ENCODE peak calls at places on chromosome 6, in five cellular contexts. One of them, this sample, is unnamed.

GRCh38 chr6:131103296-131103695 is 32.0 kb upstream of the AKAP7 start:
- DNase-seq in stimulated activated CD8-positive, alpha-beta memory T cell treated with anti-CD3 and anti-CD28 coated beads, Interleukin-2, amount 100 ng/mL, for 48 hours: no peak
- DNase-seq in astrocyte of the spinal cord: peak; percentile 87
- DNase-seq in fibroblast of the conjunctiva: no peak
- DNase-seq in Kasumi-1: no peak
- DNase-seq in this sample: no peak

GRCh38 chr6:131966443-131966842 is 15.3 kb upstream of the CCN2 start:
- DNase-seq in astrocyte of the spinal cord: peak; percentile 91
- DNase-seq in Kasumi-1: no peak
- DNase-seq in stimulated activated CD8-positive, alpha-beta memory T cell treated with anti-CD3 and anti-CD28 coated beads, Interleukin-2, amount 100 ng/mL, for 48 hours: no peak
- DNase-seq in fibroblast of the conjunctiva: peak; percentile 59
- DNase-seq in this sample: no peak

GRCh38 chr6:31776961-31777666 is at the start of gene VWA7:
- DNase-seq in stimulated activated CD8-positive, alpha-beta memory T cell treated with anti-CD3 and anti-CD28 coated beads, Interleukin-2, amount 100 ng/mL, for 48 hours: peak; percentile 68
- DNase-seq in Kasumi-1: peak; percentile 63
- DNase-seq in fibroblast of the conjunctiva: peak; percentile 37
- DNase-seq in astrocyte of the spinal cord: peak; percentile 65
- DNase-seq in this sample: peak; percentile 43

GRCh38 chr6:70131528-70131927 is 171.4 kb downstream of the COL9A1 start:
- DNase-seq in fibroblast of the conjunctiva: no peak
- DNase-seq in Kasumi-1: no peak
- DNase-seq in stimulated activated CD8-positive, alpha-beta memory T cell treated with anti-CD3 and anti-CD28 coated beads, Interleukin-2, amount 100 ng/mL, for 48 hours: no peak
- DNase-seq in astrocyte of the spinal cord: no peak
- DNase-seq in this sample: no peak

GRCh38 chr6:140071601-140072062 is 697.2 kb upstream of the CITED2 start:
- DNase-seq in Kasumi-1: no peak
- DNase-seq in stimulated activated CD8-positive, alpha-beta memory T cell treated with anti-CD3 and anti-CD28 coated beads, Interleukin-2, amount 100 ng/mL, for 48 hours: no peak
- DNase-seq in fibroblast of the conjunctiva: no peak
- DNase-seq in astrocyte of the spinal cord: peak; percentile 72
- DNase-seq in this sample: no peak

GRCh38 chr6:69422474-69422873 is 374.3 kb downstream of the LMBRD1 start:
- DNase-seq in Kasumi-1: no peak
- DNase-seq in astrocyte of the spinal cord: no peak
- DNase-seq in stimulated activated CD8-positive, alpha-beta memory T cell treated with anti-CD3 and anti-CD28 coated beads, Interleukin-2, amount 100 ng/mL, for 48 hours: no peak
- DNase-seq in fibroblast of the conjunctiva: no peak
- DNase-seq in this sample: no peak

GRCh38 chr6:1103945-1104623 is 207.8 kb upstream of the FOXQ1 start:
- DNase-seq in astrocyte of the spinal cord: peak; percentile 33
- DNase-seq in stimulated activated CD8-positive, alpha-beta memory T cell treated with anti-CD3 and anti-CD28 coated beads, Interleukin-2, amount 100 ng/mL, for 48 hours: no peak
- DNase-seq in fibroblast of the conjunctiva: no peak
- DNase-seq in Kasumi-1: no peak
- DNase-seq in this sample: no peak

GRCh38 chr6:109024784-109025183 is 69.9 kb downstream of the SESN1 start:
- DNase-seq in fibroblast of the conjunctiva: no peak
- DNase-seq in stimulated activated CD8-positive, alpha-beta memory T cell treated with anti-CD3 and anti-CD28 coated beads, Interleukin-2, amount 100 ng/mL, for 48 hours: no peak
- DNase-seq in Kasumi-1: no peak
- DNase-seq in astrocyte of the spinal cord: no peak
- DNase-seq in this sample: no peak

GRCh38 chr6:9250852-9251251 is 815.5 kb upstream of the SLC35B3 start:
- DNase-seq in stimulated activated CD8-positive, alpha-beta memory T cell treated with anti-CD3 and anti-CD28 coated beads, Interleukin-2, amount 100 ng/mL, for 48 hours: no peak
- DNase-seq in astrocyte of the spinal cord: peak; percentile 60
- DNase-seq in fibroblast of the conjunctiva: peak; percentile 8
- DNase-seq in Kasumi-1: no peak
- DNase-seq in this sample: no peak

GRCh38 chr6:89051725-89052124 is 28.8 kb upstream of the PNRC1 start:
- DNase-seq in Kasumi-1: no peak
- DNase-seq in stimulated activated CD8-positive, alpha-beta memory T cell treated with anti-CD3 and anti-CD28 coated beads, Interleukin-2, amount 100 ng/mL, for 48 hours: no peak
- DNase-seq in fibroblast of the conjunctiva: no peak
- DNase-seq in astrocyte of the spinal cord: no peak
- DNase-seq in this sample: no peak

GRCh38 chr6:26105842-26106241 is 18.6 kb downstream of the HFE start:
- DNase-seq in fibroblast of the conjunctiva: no peak
- DNase-seq in Kasumi-1: no peak
- DNase-seq in stimulated activated CD8-positive, alpha-beta memory T cell treated with anti-CD3 and anti-CD28 coated beads, Interleukin-2, amount 100 ng/mL, for 48 hours: no peak
- DNase-seq in astrocyte of the spinal cord: peak; percentile 55
- DNase-seq in this sample: no peak

GRCh38 chr6:89793586-89793985 is 26.0 kb downstream of the MDN1 start:
- DNase-seq in stimulated activated CD8-positive, alpha-beta memory T cell treated with anti-CD3 and anti-CD28 coated beads, Interleukin-2, amount 100 ng/mL, for 48 hours: no peak
- DNase-seq in Kasumi-1: no peak
- DNase-seq in astrocyte of the spinal cord: peak; percentile 46
- DNase-seq in fibroblast of the conjunctiva: no peak
- DNase-seq in this sample: no peak

GRCh38 chr6:111894272-111894671 is 21.0 kb upstream of the FYN start:
- DNase-seq in fibroblast of the conjunctiva: no peak
- DNase-seq in astrocyte of the spinal cord: peak; percentile 27
- DNase-seq in Kasumi-1: no peak
- DNase-seq in stimulated activated CD8-positive, alpha-beta memory T cell treated with anti-CD3 and anti-CD28 coated beads, Interleukin-2, amount 100 ng/mL, for 48 hours: no peak
- DNase-seq in this sample: no peak

GRCh38 chr6:106300944-106301343 is 24.6 kb downstream of the ATG5 start:
- DNase-seq in fibroblast of the conjunctiva: peak; percentile 49
- DNase-seq in Kasumi-1: peak; percentile 45
- DNase-seq in stimulated activated CD8-positive, alpha-beta memory T cell treated with anti-CD3 and anti-CD28 coated beads, Interleukin-2, amount 100 ng/mL, for 48 hours: no peak
- DNase-seq in astrocyte of the spinal cord: peak; percentile 65
- DNase-seq in this sample: no peak

GRCh38 chr6:69936674-69937363 is 70.5 kb downstream of the COL19A1 start:
- DNase-seq in stimulated activated CD8-positive, alpha-beta memory T cell treated with anti-CD3 and anti-CD28 coated beads, Interleukin-2, amount 100 ng/mL, for 48 hours: no peak
- DNase-seq in Kasumi-1: no peak
- DNase-seq in fibroblast of the conjunctiva: peak; percentile 10
- DNase-seq in astrocyte of the spinal cord: peak; percentile 9
- DNase-seq in this sample: no peak

GRCh38 chr6:112881828-112882227 is 534.7 kb downstream of the RFPL4B start:
- DNase-seq in stimulated activated CD8-positive, alpha-beta memory T cell treated with anti-CD3 and anti-CD28 coated beads, Interleukin-2, amount 100 ng/mL, for 48 hours: no peak
- DNase-seq in fibroblast of the conjunctiva: no peak
- DNase-seq in astrocyte of the spinal cord: no peak
- DNase-seq in Kasumi-1: no peak
- DNase-seq in this sample: no peak

GRCh38 chr6:108179741-108180140 is 13.9 kb downstream of the NR2E1 start:
- DNase-seq in Kasumi-1: no peak
- DNase-seq in astrocyte of the spinal cord: no peak
- DNase-seq in stimulated activated CD8-positive, alpha-beta memory T cell treated with anti-CD3 and anti-CD28 coated beads, Interleukin-2, amount 100 ng/mL, for 48 hours: no peak
- DNase-seq in fibroblast of the conjunctiva: no peak
- DNase-seq in this sample: no peak

GRCh38 chr6:7939186-7939863 is 28.7 kb upstream of the TXNDC5 start:
- DNase-seq in fibroblast of the conjunctiva: no peak
- DNase-seq in astrocyte of the spinal cord: peak; percentile 27
- DNase-seq in Kasumi-1: no peak
- DNase-seq in stimulated activated CD8-positive, alpha-beta memory T cell treated with anti-CD3 and anti-CD28 coated beads, Interleukin-2, amount 100 ng/mL, for 48 hours: no peak
- DNase-seq in this sample: no peak

GRCh38 chr6:41002168-41002567 is 36.9 kb downstream of the UNC5CL start:
- DNase-seq in stimulated activated CD8-positive, alpha-beta memory T cell treated with anti-CD3 and anti-CD28 coated beads, Interleukin-2, amount 100 ng/mL, for 48 hours: no peak
- DNase-seq in astrocyte of the spinal cord: no peak
- DNase-seq in Kasumi-1: no peak
- DNase-seq in fibroblast of the conjunctiva: no peak
- DNase-seq in this sample: no peak

GRCh38 chr6:158008894-158009891 is 27.5 kb downstream of the SYNJ2 start:
- DNase-seq in astrocyte of the spinal cord: peak; percentile 46
- DNase-seq in Kasumi-1: peak; percentile 52
- DNase-seq in stimulated activated CD8-positive, alpha-beta memory T cell treated with anti-CD3 and anti-CD28 coated beads, Interleukin-2, amount 100 ng/mL, for 48 hours: no peak
- DNase-seq in fibroblast of the conjunctiva: no peak
- DNase-seq in this sample: peak; percentile 72